ENCODE peak calls at places on chromosomes 11 and 22, in ten cellular contexts. W is fibroblast of mammary gland; H is A549; G is H9; U is mucosa of gallbladder; K is NCI-H1092; O is LoVo; Y is NCI-H460; A is activated naive CD8-positive, alpha-beta T cell treated with anti-CD3 and anti-CD28 coated beads for 36 hours; B is IMR-90. F is an unnamed sample.

GRCh38 chr11:129728571-129728970 is 87.1 kb upstream of the TMEM45B start:
- DNase-seq in G (no peak), K (peak; percentile 48), O (no peak), Y (no peak), U (peak; percentile 28), A (no peak), W (no peak), H (no peak), B (no peak), F (no peak)

GRCh38 chr22:29744902-29745301 is 21.9 kb downstream of the ZMAT5 start:
- DNase-seq in O (no peak), H (no peak), G (no peak), A (no peak), W (peak; percentile 70), U (no peak), K (peak; percentile 82), Y (no peak), B (peak; percentile 70), F (no peak)

GRCh38 chr22:38276161-38276560 is 3.4 kb upstream of the TMEM184B start:
- DNase-seq in K (no peak), A (no peak), H (no peak), Y (no peak), O (no peak), B (no peak), U (no peak), G (no peak), W (no peak), F (no peak)

GRCh38 chr11:45146072-45147016 is at the start of gene PRDM11:
- DNase-seq in O (peak; percentile 76), G (peak; percentile 39), W (peak; percentile 68), Y (peak; percentile 58), A (peak; percentile 58), U (peak; percentile 48), B (peak; percentile 72), H (peak; percentile 68), K (peak; percentile 57), F (peak; percentile 83)

GRCh38 chr11:111310088-111310487 is 11.7 kb downstream of the POU2AF3 start:
- DNase-seq in Y (no peak), B (no peak), G (no peak), O (peak; percentile 42), A (no peak), W (no peak), H (no peak), U (no peak), K (peak; percentile 34), F (no peak)

GRCh38 chr11:115391598-115391997 is 112.6 kb downstream of the CADM1 start:
- DNase-seq in Y (no peak), O (no peak), A (no peak), B (peak; percentile 31), G (no peak), H (no peak), W (no peak), U (no peak), K (no peak), F (no peak)

GRCh38 chr11:59615132-59615636 is 390 bp downstream of the OSBP start:
- DNase-seq in K (peak; percentile 40), B (no peak), A (peak; percentile 56), G (peak; percentile 39), O (peak; percentile 63), W (no peak), H (peak; percentile 39), U (peak; percentile 40), Y (no peak), F (peak; percentile 39)

GRCh38 chr11:74877132-74877531 is 71.8 kb downstream of the XRRA1 start:
- DNase-seq in B (peak; percentile 12), A (no peak), Y (no peak), K (no peak), U (no peak), H (peak; percentile 61), G (no peak), W (peak; percentile 35), O (no peak), F (no peak)

GRCh38 chr11:13329670-13330401 is 52.2 kb downstream of the BMAL1 start:
- DNase-seq in U (peak; percentile 34), G (no peak), Y (no peak), A (no peak), H (no peak), O (no peak), W (peak; percentile 46), K (peak; percentile 94), B (peak; percentile 41), F (no peak)

GRCh38 chr11:17573526-17573925 is 26.5 kb downstream of the OTOG start:
- DNase-seq in H (no peak), U (no peak), G (no peak), O (no peak), A (no peak), W (no peak), B (no peak), Y (no peak), K (no peak), F (no peak)

GRCh38 chr11:118060879-118061278 is 16.0 kb upstream of the TMPRSS4 start:
- DNase-seq in U (no peak), W (no peak), O (no peak), K (no peak), H (no peak), Y (no peak), B (no peak), A (no peak), G (no peak), F (no peak)

GRCh38 chr11:128405693-128406364 is 181.5 kb downstream of the ETS1 start:
- DNase-seq in U (no peak), Y (no peak), W (no peak), A (no peak), K (no peak), G (no peak), B (no peak), O (no peak), H (no peak), F (no peak)

GRCh38 chr22:32723632-32724031 is 77.9 kb upstream of the TIMP3 start:
- DNase-seq in U (peak; percentile 76), H (no peak), W (peak; percentile 94), O (no peak), B (peak; percentile 96), K (no peak), G (no peak), A (peak; percentile 56), Y (no peak), F (no peak)

GRCh38 chr11:13333456-13333957 is 55.9 kb downstream of the BMAL1 start:
- DNase-seq in Y (no peak), U (peak; percentile 64), H (peak; percentile 54), G (no peak), K (no peak), B (no peak), W (no peak), A (no peak), O (peak; percentile 88), F (no peak)

GRCh38 chr22:46777609-46777970 is 15.1 kb downstream of the TBC1D22A start:
- DNase-seq in O (no peak), W (no peak), G (no peak), U (no peak), B (no peak), H (no peak), Y (no peak), K (no peak), A (peak; percentile 62), F (no peak)

GRCh38 chr22:17970205-17970708 is 54.1 kb downstream of the MICAL3 start:
- DNase-seq in A (no peak), O (no peak), K (no peak), B (peak; percentile 85), H (no peak), G (no peak), W (peak; percentile 47), U (no peak), Y (no peak), F (no peak)

GRCh38 chr22:43833286-43834240 is 21.5 kb upstream of the EFCAB6 start:
- DNase-seq in Y (no peak), G (no peak), K (no peak), W (no peak), U (no peak), B (no peak), H (no peak), O (no peak), A (no peak), F (no peak)

GRCh38 chr11:34644669-34645406 is 23.9 kb downstream of the EHF start:
- DNase-seq in G (no peak), Y (no peak), W (peak; percentile 75), O (no peak), B (peak; percentile 89), A (no peak), U (no peak), H (peak; percentile 24), K (no peak), F (no peak)

GRCh38 chr11:1825039-1825740 is 9.6 kb upstream of the SYT8 start:
- DNase-seq in W (no peak), K (no peak), Y (peak; percentile 24), U (peak; percentile 26), H (peak; percentile 70), G (peak; percentile 94), O (no peak), A (no peak), B (no peak), F (no peak)

GRCh38 chr11:26651916-26652315 is 69.9 kb downstream of the SLC5A12 start:
- DNase-seq in G (no peak), W (no peak), K (no peak), O (no peak), U (no peak), Y (no peak), B (no peak), H (no peak), A (no peak), F (no peak)

GRCh38 chr11:106222626-106223025 is 145.2 kb downstream of the AASDHPPT start:
- DNase-seq in G (no peak), B (no peak), U (no peak), W (no peak), K (no peak), A (no peak), O (no peak), H (no peak), Y (no peak), F (no peak)

GRCh38 chr11:103537904-103538502 is 428.8 kb downstream of the DYNC2H1 start:
- DNase-seq in O (no peak), G (no peak), A (no peak), Y (no peak), K (peak; percentile 16), H (peak; percentile 17), B (peak; percentile 47), W (peak; percentile 62), U (no peak), F (no peak)

GRCh38 chr22:46047226-46047625 is 70.3 kb upstream of the WNT7B start:
- DNase-seq in U (no peak), K (no peak), H (no peak), O (no peak), G (peak; percentile 15), Y (no peak), B (no peak), A (no peak), W (no peak), F (no peak)

F was measured in caudate nucleus.